ENCODE peak calls at places on chromosome 2, in seven cellular contexts. One of them, this sample, is unnamed.

GRCh38 chr2:119694994-119695521 is 16.1 kb downstream of the TMEM177 start:
- DNase-seq in neuronal stem cell: no peak
- DNase-seq in mesendoderm: peak
- DNase-seq in H9: no peak
- DNase-seq in IMR-90: peak
- DNase-seq in mesenchymal stem cell: peak
- DNase-seq in H1: no peak
- DNase-seq in this sample: no peak

GRCh38 chr2:205280630-205281225 is 401.6 kb upstream of the NRP2 start:
- DNase-seq in mesendoderm: no peak
- DNase-seq in neuronal stem cell: no peak
- DNase-seq in IMR-90: no peak
- DNase-seq in H9: no peak
- DNase-seq in mesenchymal stem cell: no peak
- DNase-seq in H1: no peak
- DNase-seq in this sample: no peak

GRCh38 chr2:233385489-233386044 is 31.3 kb downstream of the DGKD start:
- DNase-seq in IMR-90: no peak
- DNase-seq in neuronal stem cell: no peak
- DNase-seq in H1: no peak
- DNase-seq in mesenchymal stem cell: peak
- DNase-seq in mesendoderm: no peak
- DNase-seq in H9: no peak
- DNase-seq in this sample: no peak

GRCh38 chr2:24065341-24065740 is 10.8 kb downstream of the SF3B6 start:
- DNase-seq in mesendoderm: no peak
- DNase-seq in mesenchymal stem cell: no peak
- DNase-seq in neuronal stem cell: no peak
- DNase-seq in IMR-90: no peak
- DNase-seq in H9: no peak
- DNase-seq in H1: no peak
- DNase-seq in this sample: peak

GRCh38 chr2:108215794-108216211 is 24.0 kb upstream of the SULT1C3 start:
- DNase-seq in neuronal stem cell: no peak
- DNase-seq in IMR-90: peak
- DNase-seq in mesendoderm: peak
- DNase-seq in H9: peak
- DNase-seq in mesenchymal stem cell: peak
- DNase-seq in H1: no peak
- DNase-seq in this sample: peak

GRCh38 chr2:218063541-218064295 is 5.3 kb upstream of the RUFY4 start:
- DNase-seq in neuronal stem cell: no peak
- DNase-seq in H1: no peak
- DNase-seq in mesenchymal stem cell: no peak
- DNase-seq in IMR-90: no peak
- DNase-seq in H9: no peak
- DNase-seq in mesendoderm: no peak
- DNase-seq in this sample: no peak

GRCh38 chr2:204931562-204931961 is 386.3 kb downstream of the PARD3B start:
- DNase-seq in mesenchymal stem cell: no peak
- DNase-seq in IMR-90: peak
- DNase-seq in neuronal stem cell: no peak
- DNase-seq in H9: no peak
- DNase-seq in H1: no peak
- DNase-seq in mesendoderm: no peak
- DNase-seq in this sample: no peak

GRCh38 chr2:147425437-147426038 is 419.3 kb upstream of the ACVR2A start:
- DNase-seq in H9: no peak
- DNase-seq in IMR-90: no peak
- DNase-seq in mesendoderm: no peak
- DNase-seq in H1: no peak
- DNase-seq in mesenchymal stem cell: no peak
- DNase-seq in neuronal stem cell: no peak
- DNase-seq in this sample: no peak

GRCh38 chr2:128786800-128787478 is 468.3 kb upstream of the HS6ST1 start:
- DNase-seq in neuronal stem cell: peak
- DNase-seq in IMR-90: peak
- DNase-seq in H9: peak
- DNase-seq in H1: peak
- DNase-seq in mesenchymal stem cell: no peak
- DNase-seq in mesendoderm: peak
- DNase-seq in this sample: no peak

GRCh38 chr2:212842544-212843185 is 304.1 kb upstream of the ERBB4 start:
- DNase-seq in mesenchymal stem cell: peak
- DNase-seq in H9: no peak
- DNase-seq in H1: no peak
- DNase-seq in neuronal stem cell: no peak
- DNase-seq in IMR-90: peak
- DNase-seq in mesendoderm: no peak
- DNase-seq in this sample: no peak

DNA sequence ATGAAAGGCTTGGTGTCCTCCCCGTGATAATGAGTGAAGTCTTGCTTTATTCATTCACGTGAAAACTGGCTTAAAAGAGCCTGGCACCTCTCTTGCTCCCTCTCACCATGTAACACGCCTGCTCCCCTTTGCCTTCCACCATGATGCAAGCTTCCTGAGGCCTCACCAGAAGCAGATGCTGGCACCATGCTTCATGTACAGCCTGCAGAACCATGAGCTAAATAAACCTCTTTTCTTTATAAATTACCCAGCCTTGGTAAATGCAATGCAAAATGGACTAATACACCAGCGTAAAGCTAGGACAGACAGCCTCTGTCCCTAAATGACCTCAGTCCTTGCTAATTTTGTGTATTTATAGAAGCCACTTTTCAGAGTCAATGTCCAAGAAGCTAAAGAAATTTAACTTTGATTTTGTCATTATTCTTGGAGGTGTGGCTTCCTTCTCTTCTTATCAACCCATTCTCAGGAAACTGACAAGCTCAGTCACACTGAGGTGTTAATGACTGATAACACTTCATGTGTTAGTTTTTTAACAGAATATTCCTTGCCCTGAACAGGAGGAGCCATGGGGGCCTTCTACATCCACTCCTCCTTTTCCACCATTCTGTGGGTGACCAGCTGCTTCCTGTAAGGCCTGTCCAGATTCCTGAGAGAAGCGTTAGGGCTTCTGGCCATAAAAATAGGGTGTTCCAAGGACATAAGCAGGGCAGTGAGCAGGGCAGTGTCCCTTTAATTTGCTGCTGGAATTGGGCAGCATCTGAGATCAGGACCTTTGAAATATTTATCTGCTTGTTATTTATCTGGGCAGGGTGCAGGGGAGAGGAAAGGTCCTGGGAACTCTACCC is 38.0 kb upstream of the EPAS1 start:
- DNase-seq in H1: no peak
- DNase-seq in mesendoderm: peak
- DNase-seq in neuronal stem cell: no peak
- DNase-seq in IMR-90: no peak
- DNase-seq in H9: no peak
- DNase-seq in mesenchymal stem cell: peak
- DNase-seq in this sample: no peak
- H2BK5ac ChIP-seq in H1: no peak
- H2BK5ac ChIP-seq in mesendoderm: no peak
- H2BK5ac ChIP-seq in neuronal stem cell: no peak
- H2BK5ac ChIP-seq in IMR-90: no peak
- H2BK5ac ChIP-seq in H9: no peak
- H2BK5ac ChIP-seq in mesenchymal stem cell: no peak
- H2BK5ac ChIP-seq in this sample: no peak

GRCh38 chr2:161085041-161085598 is 75.1 kb upstream of the TANK start:
- DNase-seq in H1: no peak
- DNase-seq in mesendoderm: no peak
- DNase-seq in neuronal stem cell: no peak
- DNase-seq in mesenchymal stem cell: no peak
- DNase-seq in H9: no peak
- DNase-seq in IMR-90: peak
- DNase-seq in this sample: no peak
- H3K23ac ChIP-seq in H1: no peak
- H3K23ac ChIP-seq in mesendoderm: no peak
- H3K23ac ChIP-seq in neuronal stem cell: no peak
- H3K23ac ChIP-seq in mesenchymal stem cell: no peak
- H3K23ac ChIP-seq in H9: no peak
- H3K23ac ChIP-seq in IMR-90: no peak
- H3K23ac ChIP-seq in this sample: no peak

DNA sequence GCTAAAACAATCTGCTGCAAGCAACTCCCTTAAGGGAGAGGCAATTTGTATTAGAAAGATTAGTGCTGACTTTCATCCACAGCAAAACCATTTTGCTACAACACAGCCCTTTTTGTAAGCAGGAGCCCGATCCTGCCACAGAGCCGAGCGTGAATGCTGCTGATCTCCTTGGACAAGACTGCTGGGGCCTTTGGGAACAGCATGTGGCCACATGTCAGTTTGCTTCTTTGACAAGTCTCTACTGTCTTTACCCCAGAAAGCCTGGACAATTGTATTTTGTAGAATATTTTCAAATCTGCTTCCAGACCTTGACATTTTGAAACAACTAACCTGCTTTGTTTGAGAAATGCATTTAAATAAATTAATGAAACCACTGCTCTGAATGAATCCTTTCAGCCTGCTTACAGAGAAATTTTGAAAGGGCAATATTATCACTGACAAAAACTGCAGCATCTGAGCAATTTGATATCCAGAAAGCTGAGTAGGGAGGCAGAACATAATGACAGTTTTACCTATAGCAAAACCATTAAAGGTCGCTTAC is 259.3 kb downstream of the TDRD15 start:
- DNase-seq in IMR-90: no peak
- DNase-seq in mesendoderm: no peak
- DNase-seq in neuronal stem cell: no peak
- DNase-seq in mesenchymal stem cell: no peak
- DNase-seq in H1: no peak
- DNase-seq in H9: no peak
- DNase-seq in this sample: no peak
- H2BK5ac ChIP-seq in IMR-90: no peak
- H2BK5ac ChIP-seq in mesendoderm: no peak
- H2BK5ac ChIP-seq in neuronal stem cell: no peak
- H2BK5ac ChIP-seq in mesenchymal stem cell: no peak
- H2BK5ac ChIP-seq in H1: no peak
- H2BK5ac ChIP-seq in H9: no peak
- H2BK5ac ChIP-seq in this sample: no peak

DNA sequence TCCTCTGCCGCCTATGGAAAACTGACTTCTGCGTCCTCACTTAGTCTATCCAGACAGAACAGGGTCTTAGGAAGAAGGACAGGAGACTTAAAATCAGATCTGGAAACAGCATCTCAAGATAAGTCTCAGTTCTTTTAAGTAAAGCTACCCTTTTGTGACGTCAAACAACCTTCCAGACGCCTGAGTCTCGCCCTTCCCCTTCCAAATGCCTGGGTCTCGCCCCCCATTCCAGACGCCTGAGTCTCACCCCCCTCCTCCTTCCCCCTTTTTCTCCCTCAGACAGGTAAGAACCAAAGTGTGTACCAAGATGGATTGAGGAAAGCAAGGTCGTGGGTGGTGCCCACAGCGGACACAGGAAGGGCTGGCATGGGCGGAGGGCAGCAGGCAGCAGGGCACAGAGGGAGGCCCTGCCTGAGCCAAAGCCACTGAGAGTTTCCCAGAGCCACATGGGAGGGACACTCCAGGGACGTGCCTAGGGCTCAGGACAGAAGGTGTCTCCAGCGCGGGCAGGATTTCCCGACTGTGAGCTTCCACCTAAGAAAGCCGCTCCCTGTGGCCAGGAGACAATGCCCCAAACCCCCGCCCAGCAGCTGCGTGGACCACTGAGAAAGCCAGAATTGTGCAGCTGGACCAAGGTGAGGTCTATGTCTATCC is 51.3 kb downstream of the ANKMY1 start:
- DNase-seq in neuronal stem cell: no peak
- DNase-seq in mesenchymal stem cell: no peak
- DNase-seq in mesendoderm: no peak
- DNase-seq in IMR-90: no peak
- DNase-seq in H1: no peak
- DNase-seq in H9: peak
- DNase-seq in this sample: no peak
- H3K23ac ChIP-seq in neuronal stem cell: no peak
- H3K23ac ChIP-seq in mesenchymal stem cell: no peak
- H3K23ac ChIP-seq in mesendoderm: no peak
- H3K23ac ChIP-seq in IMR-90: no peak
- H3K23ac ChIP-seq in H1: no peak
- H3K23ac ChIP-seq in H9: no peak
- H3K23ac ChIP-seq in this sample: no peak

DNA sequence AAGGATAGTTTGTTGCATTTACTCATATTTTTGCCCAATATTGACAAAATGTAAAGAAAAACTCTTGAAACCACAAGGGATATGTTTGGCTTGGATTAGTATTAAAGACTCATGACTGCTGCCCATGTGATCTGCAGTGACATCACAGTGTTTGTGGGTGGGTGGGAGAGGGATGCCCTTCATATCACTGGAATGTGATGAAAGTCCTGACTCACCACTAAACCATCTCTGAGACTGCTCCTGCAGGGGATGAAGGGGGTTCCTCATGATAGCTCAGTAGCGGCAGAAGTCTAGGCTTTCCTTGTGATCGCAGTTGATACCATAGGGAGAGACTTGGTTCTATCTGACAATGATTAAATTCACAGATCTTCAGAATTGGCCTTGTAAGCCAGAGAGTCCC is 451.2 kb downstream of the CNTNAP5 start:
- DNase-seq in IMR-90: peak
- DNase-seq in H1: no peak
- DNase-seq in H9: no peak
- DNase-seq in mesendoderm: peak
- DNase-seq in mesenchymal stem cell: peak
- DNase-seq in neuronal stem cell: no peak
- DNase-seq in this sample: no peak
- H2BK5ac ChIP-seq in IMR-90: no peak
- H2BK5ac ChIP-seq in H1: no peak
- H2BK5ac ChIP-seq in H9: no peak
- H2BK5ac ChIP-seq in mesendoderm: no peak
- H2BK5ac ChIP-seq in mesenchymal stem cell: no peak
- H2BK5ac ChIP-seq in neuronal stem cell: no peak
- H2BK5ac ChIP-seq in this sample: no peak

GRCh38 chr2:173175222-173175621 is 99.6 kb downstream of the MAP3K20 start:
- DNase-seq in IMR-90: peak
- DNase-seq in mesenchymal stem cell: peak
- DNase-seq in H1: no peak
- DNase-seq in mesendoderm: no peak
- DNase-seq in H9: no peak
- DNase-seq in neuronal stem cell: no peak
- DNase-seq in this sample: no peak
- H3K23ac ChIP-seq in IMR-90: no peak
- H3K23ac ChIP-seq in mesenchymal stem cell: no peak
- H3K23ac ChIP-seq in H1: no peak
- H3K23ac ChIP-seq in mesendoderm: no peak
- H3K23ac ChIP-seq in H9: no peak
- H3K23ac ChIP-seq in neuronal stem cell: no peak
- H3K23ac ChIP-seq in this sample: no peak

DNA sequence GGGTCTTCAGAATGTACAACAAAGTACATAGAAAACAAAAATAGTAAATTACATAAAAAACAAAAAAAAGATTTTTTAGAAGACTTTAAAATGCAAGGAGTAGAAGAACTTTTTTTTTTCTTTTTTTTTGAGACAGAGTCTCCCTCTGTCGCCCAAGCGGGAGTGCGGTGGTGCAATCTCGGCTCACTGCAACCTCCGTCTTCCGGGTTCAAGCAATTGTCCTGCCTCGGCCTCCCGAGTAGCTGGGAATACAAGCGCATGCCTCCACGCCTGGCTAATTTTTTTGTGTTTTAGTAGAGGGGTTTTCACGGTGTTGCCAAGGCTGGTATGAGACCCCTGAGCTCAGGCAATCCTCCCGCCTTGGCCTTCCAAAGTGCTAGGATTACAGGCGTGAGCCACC is 104.5 kb upstream of the ZC3H15 start:
- DNase-seq in mesenchymal stem cell: no peak
- DNase-seq in neuronal stem cell: no peak
- DNase-seq in H9: no peak
- DNase-seq in H1: no peak
- DNase-seq in mesendoderm: no peak
- DNase-seq in IMR-90: no peak
- DNase-seq in this sample: no peak
- H2BK5ac ChIP-seq in mesenchymal stem cell: no peak
- H2BK5ac ChIP-seq in neuronal stem cell: no peak
- H2BK5ac ChIP-seq in H9: no peak
- H2BK5ac ChIP-seq in H1: no peak
- H2BK5ac ChIP-seq in mesendoderm: no peak
- H2BK5ac ChIP-seq in IMR-90: no peak
- H2BK5ac ChIP-seq in this sample: no peak

GRCh38 chr2:74297950-74298349 is 45.3 kb downstream of the SLC4A5 start:
- DNase-seq in mesenchymal stem cell: no peak
- DNase-seq in H9: no peak
- DNase-seq in neuronal stem cell: no peak
- DNase-seq in mesendoderm: no peak
- DNase-seq in H1: no peak
- DNase-seq in IMR-90: no peak
- DNase-seq in this sample: no peak
- H3K23ac ChIP-seq in mesenchymal stem cell: no peak
- H3K23ac ChIP-seq in H9: no peak
- H3K23ac ChIP-seq in neuronal stem cell: no peak
- H3K23ac ChIP-seq in mesendoderm: no peak
- H3K23ac ChIP-seq in H1: no peak
- H3K23ac ChIP-seq in IMR-90: no peak
- H3K23ac ChIP-seq in this sample: no peak